ENCODE peak calls at places on chromosomes 11 and 22, in nine cellular contexts. L is CD4-positive, CD25-positive, alpha-beta regulatory T cell; G is CD4-positive, alpha-beta memory T cell; Q is tibial nerve; B is kidney; Y is effector memory CD4-positive, alpha-beta T cell; K is ovary; U is IMR-90; Z is PC-9. S is an unnamed sample.
A peak's percentile ranks its signal among the peaks of the same experiment; 100 is the strongest.

GRCh38 chr11:61021661-61022212 is 50.3 kb downstream of the CD6 start:
- DNase-seq in L (peak; percentile 90), G (peak; percentile 96), Q (no peak), B (no peak), Y (peak; percentile 94), K (no peak), U (no peak), Z (peak; percentile 88), S (peak; percentile 65)

GRCh38 chr11:36280531-36280930 is 8.7 kb downstream of the COMMD9 start:
- DNase-seq in L (no peak), G (no peak), Q (no peak), B (no peak), Y (no peak), K (no peak), U (peak; percentile 4), Z (no peak), S (peak; percentile 6)

GRCh38 chr11:36093548-36093947 is 149.7 kb downstream of the LDLRAD3 start:
- DNase-seq in L (no peak), G (no peak), Q (no peak), B (no peak), Y (no peak), K (no peak), U (no peak), Z (no peak), S (no peak)

GRCh38 chr11:83865636-83866461 is 579.7 kb upstream of the CCDC90B start:
- DNase-seq in L (no peak), G (no peak), Q (no peak), B (no peak), Y (no peak), K (no peak), U (peak; percentile 49), Z (no peak), S (no peak)

GRCh38 chr22:36087784-36088183 is 59.2 kb upstream of the RBFOX2 start:
- DNase-seq in L (no peak), G (no peak), Q (no peak), B (no peak), Y (no peak), K (no peak), U (no peak), Z (no peak), S (no peak)

GRCh38 chr11:94027210-94027609 is 6.1 kb downstream of the HEPHL1 start:
- DNase-seq in L (no peak), G (no peak), Q (no peak), B (no peak), Y (no peak), K (no peak), U (no peak), Z (no peak), S (no peak)

GRCh38 chr22:30211124-30211820 is 35.3 kb downstream of the LIF start:
- DNase-seq in L (no peak), G (no peak), Q (no peak), B (no peak), Y (no peak), K (no peak), U (no peak), Z (no peak), S (no peak)

GRCh38 chr11:32792948-32793475 is 1.4 kb downstream of the CCDC73 start:
- DNase-seq in L (peak; percentile 24), G (peak; percentile 54), Q (peak; percentile 37), B (no peak), Y (peak; percentile 9), K (peak; percentile 59), U (peak; percentile 27), Z (peak; percentile 62), S (peak; percentile 39)

DNA sequence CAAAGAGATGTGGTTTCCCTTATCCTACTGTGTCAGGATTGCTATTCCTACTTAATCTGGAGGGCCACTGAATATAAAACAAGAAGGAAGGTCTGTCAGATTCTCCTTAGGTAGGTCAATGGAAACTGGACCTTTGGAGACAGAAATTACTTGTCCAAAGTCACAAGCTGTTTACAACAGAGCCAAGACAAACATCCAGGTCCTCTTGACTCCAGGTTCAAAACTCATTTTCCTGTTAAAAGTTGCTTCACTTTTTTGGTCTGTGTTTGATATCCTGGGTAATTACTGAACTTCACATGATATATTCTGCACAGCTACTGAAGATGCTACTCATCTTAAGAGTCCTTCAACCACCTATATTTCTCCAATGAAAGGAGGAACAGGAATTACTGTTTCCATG is 81.2 kb upstream of the ARHGAP32 start:
- DNase-seq in L (no peak), G (no peak), Q (no peak), B (no peak), Y (no peak), K (no peak), U (no peak), Z (no peak), S (no peak)
- H3K4me1 ChIP-seq in L (peaks cover 4% of the 10 kb centered on the region), G (peaks cover 6% of the 10 kb centered on the region), Q (peaks cover 13% of the 10 kb centered on the region), B (peaks cover 9% of the 10 kb centered on the region), Y (no peaks in the 10 kb centered on the region), K (peaks cover 6% of the 10 kb centered on the region), U (no peaks in the 10 kb centered on the region), Z (peaks cover 15% of the 10 kb centered on the region), S (peaks cover 9% of the 10 kb centered on the region)

GRCh38 chr11:2586793-2587131 is 113.0 kb downstream of the KCNQ1OT1 start:
- DNase-seq in L (no peak), G (no peak), Q (no peak), B (no peak), Y (no peak), K (peak; percentile 28), U (no peak), Z (no peak), S (peak; percentile 47)

GRCh38 chr11:2587132-2587930 is 112.5 kb downstream of the KCNQ1OT1 start:
- DNase-seq in L (no peak), G (no peak), Q (no peak), B (peak; percentile 67), Y (no peak), K (peak; percentile 30), U (no peak), Z (no peak), S (peak; percentile 77)

GRCh38 chr11:2585566-2586090 is 114.2 kb downstream of the KCNQ1OT1 start:
- DNase-seq in L (no peak), G (no peak), Q (no peak), B (peak; percentile 52), Y (no peak), K (peak; percentile 12), U (no peak), Z (no peak), S (peak; percentile 82)

GRCh38 chr11:2584812-2585565 is 114.8 kb downstream of the KCNQ1OT1 start:
- DNase-seq in L (no peak), G (no peak), Q (no peak), B (peak; percentile 62), Y (no peak), K (peak; percentile 27), U (no peak), Z (no peak), S (peak; percentile 76)

DNA sequence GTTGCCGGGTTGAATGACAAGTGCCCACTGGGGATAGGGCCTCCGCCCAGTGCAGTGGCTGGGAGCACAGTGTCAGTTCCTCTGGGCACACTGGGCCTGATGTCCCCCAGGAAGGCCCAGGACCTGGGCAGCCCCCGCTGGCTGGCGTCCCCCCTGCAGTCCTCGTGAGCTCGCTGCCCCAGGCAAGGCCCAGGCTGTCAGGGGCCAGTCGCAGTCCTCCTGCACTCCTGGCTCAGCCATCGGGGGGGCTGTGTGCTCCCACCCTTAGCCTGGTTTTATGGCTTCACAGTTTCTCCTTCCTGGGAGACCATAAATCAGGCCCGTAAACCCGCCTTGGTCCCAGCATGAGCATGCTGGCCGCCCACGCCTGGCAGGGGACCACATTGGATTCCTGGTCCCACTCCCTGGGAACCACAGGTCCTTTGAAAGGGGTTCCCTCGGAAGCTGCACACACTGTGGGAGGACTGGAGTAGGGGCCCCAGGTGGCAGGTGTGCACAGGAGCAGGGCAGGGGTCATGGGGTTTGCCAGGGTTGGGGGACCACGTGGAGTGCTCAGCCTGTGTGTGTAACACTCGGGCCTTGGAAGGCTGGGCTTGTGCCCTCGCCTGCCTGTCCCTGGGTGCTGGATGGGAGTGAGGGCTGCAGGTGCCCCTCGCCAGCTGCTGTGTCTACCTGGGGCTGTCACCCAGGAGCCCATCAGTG is 113.6 kb downstream of the KCNQ1OT1 start:
- DNase-seq in L (no peak), G (no peak), Q (no peak), B (peak; percentile 56), Y (no peak), K (peak; percentile 23), U (no peak), Z (no peak), S (peak; percentile 30)
- H3K4me1 ChIP-seq in L (no peaks in the 10 kb centered on the region), G (no peaks in the 10 kb centered on the region), Q (no peaks in the 10 kb centered on the region), B (no peaks in the 10 kb centered on the region), Y (no peaks in the 10 kb centered on the region), K (no peaks in the 10 kb centered on the region), U (no peaks in the 10 kb centered on the region), Z (no peaks in the 10 kb centered on the region), S (no peaks in the 10 kb centered on the region)

GRCh38 chr11:120608760-120609211 is 97.2 kb downstream of the GRIK4 start:
- DNase-seq in L (no peak), G (no peak), Q (no peak), B (peak; percentile 80), Y (no peak), K (no peak), U (no peak), Z (no peak), S (no peak)

GRCh38 chr11:120611576-120611975 is 100.0 kb downstream of the GRIK4 start:
- DNase-seq in L (no peak), G (no peak), Q (no peak), B (no peak), Y (no peak), K (no peak), U (no peak), Z (no peak), S (no peak)

GRCh38 chr11:120612363-120613263 is 101.1 kb downstream of the GRIK4 start:
- DNase-seq in L (no peak), G (no peak), Q (no peak), B (no peak), Y (no peak), K (no peak), U (peak; percentile 67), Z (no peak), S (no peak)

GRCh38 chr11:120610101-120610500 is 98.6 kb downstream of the GRIK4 start:
- DNase-seq in L (no peak), G (no peak), Q (no peak), B (no peak), Y (no peak), K (no peak), U (no peak), Z (no peak), S (no peak)

GRCh38 chr11:120613264-120614226 is 102.0 kb downstream of the GRIK4 start:
- DNase-seq in L (no peak), G (no peak), Q (no peak), B (no peak), Y (no peak), K (no peak), U (no peak), Z (no peak), S (no peak)
- H3K4me1 ChIP-seq in L (no peaks in the 10 kb centered on the region), G (no peaks in the 10 kb centered on the region), Q (no peaks in the 10 kb centered on the region), B (no peaks in the 10 kb centered on the region), Y (no peaks in the 10 kb centered on the region), K (peaks cover 17% of the 10 kb centered on the region), U (peaks cover 14% of the 10 kb centered on the region), Z (no peaks in the 10 kb centered on the region), S (peaks cover 3% of the 10 kb centered on the region)

GRCh38 chr11:75308116-75308515 is 43.3 kb downstream of the ARRB1 start:
- DNase-seq in L (no peak), G (no peak), Q (no peak), B (peak; percentile 32), Y (no peak), K (no peak), U (no peak), Z (no peak), S (peak; percentile 52)

GRCh38 chr11:75306529-75306928 is 44.9 kb downstream of the ARRB1 start:
- DNase-seq in L (no peak), G (no peak), Q (no peak), B (peak; percentile 56), Y (no peak), K (no peak), U (no peak), Z (no peak), S (peak; percentile 32)

GRCh38 chr11:75308986-75309385 is 42.5 kb downstream of the ARRB1 start:
- DNase-seq in L (no peak), G (no peak), Q (no peak), B (peak; percentile 61), Y (no peak), K (no peak), U (no peak), Z (no peak), S (no peak)

GRCh38 chr11:75305993-75306392 is 45.5 kb downstream of the ARRB1 start:
- DNase-seq in L (no peak), G (no peak), Q (no peak), B (peak; percentile 40), Y (no peak), K (no peak), U (no peak), Z (no peak), S (peak; percentile 66)

GRCh38 chr11:75307058-75307457 is 44.4 kb downstream of the ARRB1 start:
- DNase-seq in L (no peak), G (no peak), Q (no peak), B (no peak), Y (no peak), K (no peak), U (no peak), Z (no peak), S (no peak)
- H3K4me1 ChIP-seq in L (no peaks in the 10 kb centered on the region), G (no peaks in the 10 kb centered on the region), Q (peaks cover 16% of the 10 kb centered on the region), B (peaks cover 7% of the 10 kb centered on the region), Y (no peaks in the 10 kb centered on the region), K (peaks cover 3% of the 10 kb centered on the region), U (peaks cover 2% of the 10 kb centered on the region), Z (no peaks in the 10 kb centered on the region), S (peaks cover 9% of the 10 kb centered on the region)